ENCODE peak calls at places on chromosomes 2 and 18, in four cellular contexts. T, B, V and K are unnamed samples.
A peak's percentile ranks its signal among the peaks of the same experiment; 100 is the strongest.

GRCh38 chr2:27496357-27497287 is at the start of gene GCKR:
- DNase-seq in T (peak; percentile 85), B (peak; percentile 27), V (no peak), K (no peak)

GRCh38 chr18:37524546-37525301 is 40.9 kb downstream of the CELF4 start:
- DNase-seq in T (no peak), B (peak; percentile 18), V (no peak), K (peak; percentile 44)

GRCh38 chr2:174662459-174662858 is 64.9 kb upstream of the WIPF1 start:
- DNase-seq in T (no peak), B (no peak), V (no peak), K (no peak)

GRCh38 chr18:34122724-34123334 is 101.9 kb downstream of the NOL4 start:
- DNase-seq in T (peak; percentile 36), B (peak; percentile 41), V (peak; percentile 17), K (peak; percentile 21)

GRCh38 chr18:8615397-8616025 is 6.3 kb downstream of the RAB12 start:
- DNase-seq in T (peak; percentile 35), B (peak; percentile 51), V (no peak), K (no peak)

GRCh38 chr2:191478754-191479679 is 198.9 kb upstream of the NABP1 start:
- DNase-seq in T (peak; percentile 23), B (no peak), V (no peak), K (no peak)

GRCh38 chr2:45330617-45331016 is 280.4 kb downstream of the SRBD1 start:
- DNase-seq in T (peak; percentile 54), B (no peak), V (no peak), K (no peak)

GRCh38 chr2:223459328-223459939 is 142.7 kb downstream of the SCG2 start:
- DNase-seq in T (no peak), B (peak; percentile 6), V (no peak), K (no peak)

GRCh38 chr18:44625367-44625766 is 55.3 kb upstream of the SETBP1 start:
- DNase-seq in T (no peak), B (no peak), V (no peak), K (no peak)

GRCh38 chr2:26757873-26758789 is 6.0 kb upstream of the SLC35F6 start:
- DNase-seq in T (peak; percentile 92), B (no peak), V (peak; percentile 73), K (peak; percentile 36)

GRCh38 chr18:42274488-42275137 is 319.6 kb downstream of the PIK3C3 start:
- DNase-seq in T (peak; percentile 62), B (no peak), V (no peak), K (no peak)

GRCh38 chr2:215207041-215207440 is 68.6 kb upstream of the ABCA12 start:
- DNase-seq in T (no peak), B (no peak), V (no peak), K (no peak)

GRCh38 chr2:222442665-222443064 is 18.3 kb downstream of the SGPP2 start:
- DNase-seq in T (no peak), B (no peak), V (no peak), K (no peak)

GRCh38 chr18:45456076-45457066 is 158.9 kb upstream of the SLC14A2 start:
- DNase-seq in T (no peak), B (no peak), V (no peak), K (no peak)

GRCh38 chr2:178553047-178553446 is 72.8 kb downstream of the PLEKHA3 start:
- DNase-seq in T (no peak), B (no peak), V (no peak), K (no peak)

GRCh38 chr2:157901325-157901724 is 25.2 kb upstream of the ACVR1 start:
- DNase-seq in T (no peak), B (no peak), V (no peak), K (no peak)

GRCh38 chr2:215888680-215889079 is 124.7 kb downstream of the MREG start:
- DNase-seq in T (no peak), B (no peak), V (no peak), K (no peak)

GRCh38 chr2:63855418-63856301 is 14.0 kb downstream of the UGP2 start:
- DNase-seq in T (no peak), B (no peak), V (no peak), K (no peak)

GRCh38 chr2:63851912-63852311 is 10.2 kb downstream of the UGP2 start:
- DNase-seq in T (no peak), B (no peak), V (no peak), K (no peak)

GRCh38 chr2:63850650-63851049 is 9.0 kb downstream of the UGP2 start:
- DNase-seq in T (no peak), B (no peak), V (no peak), K (no peak)

GRCh38 chr2:63856302-63856600 is 14.6 kb downstream of the UGP2 start:
- DNase-seq in T (no peak), B (no peak), V (no peak), K (no peak)

GRCh38 chr2:63853527-63854310 is 12.0 kb downstream of the UGP2 start:
- DNase-seq in T (peak; percentile 34), B (no peak), V (no peak), K (no peak)
- TF ChIP-seq TCF7 in T (no peak), B (no peak), V (no peak), K (no peak)

DNA sequence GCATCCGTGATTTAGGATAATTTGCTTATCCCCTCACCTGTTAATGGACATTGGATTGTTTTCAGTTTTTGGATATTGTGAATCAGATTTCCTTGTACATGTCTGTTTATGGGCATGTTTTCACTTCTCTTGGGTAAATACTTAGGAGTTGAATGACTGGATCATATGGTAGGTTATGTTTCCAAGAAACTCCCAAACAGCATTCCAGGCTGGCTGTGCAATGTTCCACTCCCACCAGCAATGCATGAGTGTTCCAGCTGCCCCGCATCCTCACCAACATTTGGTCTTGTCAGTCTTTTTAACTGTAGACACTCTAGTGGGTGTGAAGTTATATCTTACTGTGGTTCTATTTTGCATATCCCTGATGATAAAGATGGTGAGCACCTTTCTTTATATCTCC is 8.9 kb upstream of the LRRFIP1 start:
- DNase-seq in T (no peak), B (no peak), V (no peak), K (no peak)
- TF ChIP-seq TCF7 in T (no peak), B (no peak), V (no peak), K (no peak)

DNA sequence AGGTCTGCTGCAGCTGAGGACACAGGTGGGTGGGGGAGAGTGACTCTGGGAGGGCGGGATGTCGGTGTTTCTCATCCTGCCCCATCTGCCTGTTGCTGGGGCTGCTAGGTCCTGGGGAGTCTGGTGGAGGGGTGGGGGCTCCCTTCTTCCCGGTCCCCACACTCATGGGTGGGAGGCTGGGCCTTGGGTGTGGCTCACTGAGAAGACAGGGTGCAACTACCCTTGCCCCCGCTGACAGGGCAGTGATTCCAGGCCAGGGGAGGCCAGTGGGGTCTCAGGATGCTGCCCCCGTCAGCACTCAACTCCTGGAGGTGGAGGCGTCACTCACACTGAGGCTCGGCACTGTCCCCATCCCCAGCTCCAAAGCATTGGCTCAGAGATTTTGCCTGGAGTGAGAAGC is 7.7 kb upstream of the NFATC1 start:
- DNase-seq in T (no peak), B (no peak), V (no peak), K (no peak)
- TF ChIP-seq TCF7 in T (no peak), B (no peak), V (no peak), K (no peak)

DNA sequence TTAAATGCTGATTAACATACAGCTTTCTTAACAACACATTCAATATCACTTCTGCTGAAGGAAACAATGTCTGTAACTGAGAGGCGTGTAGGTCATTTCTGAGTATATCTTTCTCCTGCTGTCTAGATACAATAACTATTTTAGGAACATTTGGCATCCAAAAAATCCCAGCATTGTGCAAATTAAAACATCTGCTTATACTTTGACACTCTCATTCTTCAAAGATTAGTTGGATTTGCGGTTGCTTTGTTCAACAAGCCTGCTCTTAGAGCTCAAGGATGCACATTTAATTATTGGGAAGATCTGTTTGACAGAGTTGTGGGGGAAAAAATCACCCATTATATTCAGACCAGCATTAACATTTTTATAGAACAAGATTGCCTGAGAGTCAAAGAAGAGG is 449.5 kb upstream of the HNRNPA3 start:
- DNase-seq in T (no peak), B (no peak), V (no peak), K (no peak)
- TF ChIP-seq TCF7 in T (no peak), B (no peak), V (no peak), K (no peak)

GRCh38 chr2:105875241-105875640 is 130.5 kb downstream of the NCK2 start:
- DNase-seq in T (peak; percentile 36), B (no peak), V (no peak), K (no peak)

GRCh38 chr2:105873281-105873680 is 128.6 kb downstream of the NCK2 start:
- DNase-seq in T (no peak), B (no peak), V (no peak), K (no peak)

GRCh38 chr2:105872142-105872728 is 127.5 kb downstream of the NCK2 start:
- DNase-seq in T (no peak), B (no peak), V (no peak), K (no peak)

GRCh38 chr2:105872830-105873229 is 128.1 kb downstream of the NCK2 start:
- DNase-seq in T (no peak), B (no peak), V (no peak), K (no peak)

GRCh38 chr2:105873721-105874120 is 129.0 kb downstream of the NCK2 start:
- DNase-seq in T (peak; percentile 42), B (peak; percentile 56), V (peak; percentile 71), K (no peak)
- TF ChIP-seq TCF7 in T (no peak), B (no peak), V (no peak), K (no peak)

GRCh38 chr2:152396051-152396511 is 61.1 kb downstream of the FMNL2 start:
- DNase-seq in T (no peak), B (no peak), V (no peak), K (no peak)
- TF ChIP-seq TCF7 in T (no peak), B (no peak), V (no peak), K (no peak)